ENCODE peak calls at places on chromosomes 12 and 14, in nine cellular contexts. One of them, this sample, is unnamed.

GRCh38 chr14:36383674-36384421 is 63.4 kb upstream of the MBIP start:
- DNase-seq in M059J: peak
- DNase-seq in T follicular helper cell: no peak
- DNase-seq in naive B cell: no peak
- DNase-seq in GM20000: no peak
- DNase-seq in cardiac fibroblast: no peak
- DNase-seq in amniotic stem cell: no peak
- DNase-seq in ELR: no peak
- DNase-seq in amygdala: peak
- DNase-seq in this sample: peak

GRCh38 chr14:103562385-103563088 is at the start of the genes BAG5 and COA8:
- DNase-seq in M059J: peak
- DNase-seq in T follicular helper cell: peak
- DNase-seq in ELR: peak
- DNase-seq in cardiac fibroblast: peak
- DNase-seq in amygdala: peak
- DNase-seq in amniotic stem cell: peak
- DNase-seq in naive B cell: peak
- DNase-seq in GM20000: peak
- DNase-seq in this sample: peak

GRCh38 chr12:110657747-110658146 is 31.2 kb downstream of the HVCN1 start:
- DNase-seq in naive B cell: no peak
- DNase-seq in cardiac fibroblast: no peak
- DNase-seq in M059J: no peak
- DNase-seq in T follicular helper cell: no peak
- DNase-seq in GM20000: no peak
- DNase-seq in amniotic stem cell: no peak
- DNase-seq in amygdala: no peak
- DNase-seq in ELR: no peak
- DNase-seq in this sample: peak

GRCh38 chr14:70186826-70187483 is 1.8 kb downstream of the SLC8A3 start:
- DNase-seq in amygdala: peak
- DNase-seq in cardiac fibroblast: peak
- DNase-seq in ELR: no peak
- DNase-seq in naive B cell: no peak
- DNase-seq in amniotic stem cell: no peak
- DNase-seq in T follicular helper cell: no peak
- DNase-seq in GM20000: peak
- DNase-seq in M059J: no peak
- DNase-seq in this sample: no peak

GRCh38 chr12:81758421-81759214 is 532 bp downstream of the PPFIA2 start:
- DNase-seq in cardiac fibroblast: peak
- DNase-seq in amniotic stem cell: no peak
- DNase-seq in T follicular helper cell: no peak
- DNase-seq in amygdala: peak
- DNase-seq in ELR: peak
- DNase-seq in GM20000: no peak
- DNase-seq in M059J: peak
- DNase-seq in naive B cell: no peak
- DNase-seq in this sample: peak

GRCh38 chr12:49550853-49551252 is 12.0 kb downstream of the KCNH3 start:
- DNase-seq in GM20000: no peak
- DNase-seq in ELR: no peak
- DNase-seq in naive B cell: no peak
- DNase-seq in M059J: no peak
- DNase-seq in amniotic stem cell: no peak
- DNase-seq in amygdala: no peak
- DNase-seq in T follicular helper cell: no peak
- DNase-seq in cardiac fibroblast: no peak
- DNase-seq in this sample: no peak

GRCh38 chr14:91103116-91103515 is 10.8 kb upstream of the DGLUCY start:
- DNase-seq in M059J: no peak
- DNase-seq in cardiac fibroblast: no peak
- DNase-seq in amniotic stem cell: no peak
- DNase-seq in ELR: no peak
- DNase-seq in GM20000: no peak
- DNase-seq in naive B cell: no peak
- DNase-seq in T follicular helper cell: no peak
- DNase-seq in amygdala: no peak
- DNase-seq in this sample: no peak

GRCh38 chr14:35404246-35404495 is 378 bp downstream of the NFKBIA start:
- DNase-seq in amniotic stem cell: no peak
- DNase-seq in T follicular helper cell: no peak
- DNase-seq in cardiac fibroblast: no peak
- DNase-seq in amygdala: no peak
- DNase-seq in ELR: no peak
- DNase-seq in naive B cell: no peak
- DNase-seq in M059J: no peak
- DNase-seq in GM20000: no peak
- DNase-seq in this sample: no peak

GRCh38 chr12:109716092-109716479 is 2.5 kb downstream of the FAM222A start:
- DNase-seq in ELR: no peak
- DNase-seq in M059J: no peak
- DNase-seq in T follicular helper cell: no peak
- DNase-seq in naive B cell: no peak
- DNase-seq in cardiac fibroblast: no peak
- DNase-seq in GM20000: no peak
- DNase-seq in amniotic stem cell: no peak
- DNase-seq in amygdala: no peak
- DNase-seq in this sample: no peak

GRCh38 chr12:43655586-43655985 is 103.0 kb downstream of the PUS7L start:
- DNase-seq in GM20000: no peak
- DNase-seq in T follicular helper cell: no peak
- DNase-seq in ELR: peak
- DNase-seq in cardiac fibroblast: peak
- DNase-seq in amygdala: no peak
- DNase-seq in M059J: peak
- DNase-seq in naive B cell: no peak
- DNase-seq in amniotic stem cell: no peak
- DNase-seq in this sample: no peak

GRCh38 chr12:74043343-74043742 is 494.3 kb upstream of the ATXN7L3B start:
- DNase-seq in naive B cell: no peak
- DNase-seq in ELR: peak
- DNase-seq in amygdala: no peak
- DNase-seq in T follicular helper cell: no peak
- DNase-seq in amniotic stem cell: peak
- DNase-seq in cardiac fibroblast: peak
- DNase-seq in GM20000: no peak
- DNase-seq in M059J: peak
- DNase-seq in this sample: no peak

GRCh38 chr12:39905152-39905551 is 200.7 kb downstream of the SLC2A13 start:
- DNase-seq in naive B cell: no peak
- DNase-seq in M059J: peak
- DNase-seq in amygdala: peak
- DNase-seq in T follicular helper cell: no peak
- DNase-seq in amniotic stem cell: no peak
- DNase-seq in cardiac fibroblast: peak
- DNase-seq in GM20000: no peak
- DNase-seq in ELR: no peak
- DNase-seq in this sample: no peak

GRCh38 chr14:89618309-89618708 is 201.3 kb upstream of the FOXN3 start:
- DNase-seq in M059J: peak
- DNase-seq in amygdala: no peak
- DNase-seq in naive B cell: no peak
- DNase-seq in GM20000: peak
- DNase-seq in ELR: no peak
- DNase-seq in amniotic stem cell: no peak
- DNase-seq in T follicular helper cell: no peak
- DNase-seq in cardiac fibroblast: peak
- DNase-seq in this sample: no peak

GRCh38 chr14:31057035-31057434 is 30.9 kb upstream of the STRN3 start:
- DNase-seq in ELR: no peak
- DNase-seq in T follicular helper cell: no peak
- DNase-seq in GM20000: no peak
- DNase-seq in cardiac fibroblast: no peak
- DNase-seq in M059J: no peak
- DNase-seq in amygdala: no peak
- DNase-seq in naive B cell: no peak
- DNase-seq in amniotic stem cell: no peak
- DNase-seq in this sample: no peak

GRCh38 chr12:124299628-124300388 is 4.9 kb downstream of the RFLNA start:
- DNase-seq in ELR: no peak
- DNase-seq in amygdala: no peak
- DNase-seq in GM20000: no peak
- DNase-seq in T follicular helper cell: no peak
- DNase-seq in naive B cell: no peak
- DNase-seq in M059J: no peak
- DNase-seq in cardiac fibroblast: no peak
- DNase-seq in amniotic stem cell: no peak
- DNase-seq in this sample: no peak